ENCODE peak calls at places on chromosomes 5 and 9, in five cellular contexts. P is MCF 10A; F is WTC11; G is stimulated activated CD4-positive, alpha-beta T cell treated with anti-CD3 and anti-CD28 coated beads, Interleukin-4, amount 100 ng/mL, for 48 hours; A is body of pancreas. N is an unnamed sample.

GRCh38 chr5:99019812-99020697 is 91.2 kb upstream of the CHD1 start:
- DNase-seq in F (no peak), P (peak), A (no peak), G (no peak), N (peak)

GRCh38 chr9:93392974-93393373 is 58.5 kb upstream of the FAM120A start:
- DNase-seq in A (no peak), G (no peak), P (no peak), F (no peak), N (no peak)

GRCh38 chr5:139664273-139664693 is 16.1 kb downstream of the CXXC5 start:
- DNase-seq in F (no peak), A (peak), G (no peak), P (no peak), N (no peak)

GRCh38 chr9:11417782-11418181 is 805.0 kb upstream of the PTPRD start:
- DNase-seq in P (no peak), G (no peak), A (no peak), F (no peak), N (no peak)

GRCh38 chr5:181189363-181189961 is 15.5 kb downstream of the TRIM7 start:
- DNase-seq in G (peak), F (no peak), A (peak), P (peak), N (peak)

GRCh38 chr9:8365029-8365428 is 565.5 kb upstream of the DMAC1 start:
- DNase-seq in A (no peak), G (no peak), F (no peak), P (peak), N (no peak)

GRCh38 chr5:116423587-116424257 is 150.9 kb downstream of the SEMA6A start:
- DNase-seq in G (no peak), A (no peak), F (no peak), P (no peak), N (no peak)

GRCh38 chr5:135135530-135136201 is 101.6 kb upstream of the PITX1 start:
- DNase-seq in G (no peak), F (no peak), P (peak), A (no peak), N (peak)

GRCh38 chr5:59760798-59761348 is 132.7 kb downstream of the PDE4D start:
- DNase-seq in F (no peak), G (no peak), P (peak), A (no peak), N (peak)

GRCh38 chr9:13026956-13027355 is 252.1 kb downstream of the LURAP1L start:
- DNase-seq in A (no peak), P (no peak), F (no peak), G (no peak), N (no peak)

GRCh38 chr5:66829826-66830225 is 233.6 kb downstream of the MAST4 start:
- DNase-seq in F (no peak), P (peak), G (no peak), A (no peak), N (peak)

GRCh38 chr5:33457817-33458216 is 17.1 kb downstream of the TARS1 start:
- DNase-seq in F (no peak), G (no peak), A (no peak), P (peak), N (no peak)

GRCh38 chr5:173950829-173951228 is 38.1 kb upstream of the C5orf47 start:
- DNase-seq in P (no peak), G (no peak), A (no peak), F (no peak), N (no peak)

GRCh38 chr5:66666778-66667177 is 70.6 kb downstream of the MAST4 start:
- DNase-seq in A (peak), F (no peak), P (peak), G (no peak), N (no peak)

GRCh38 chr5:181164076-181164952 is 16.9 kb downstream of the OR2V2 start:
- DNase-seq in A (no peak), G (peak), F (peak), P (peak), N (peak)

GRCh38 chr5:172380992-172381643 is 73.2 kb downstream of the SH3PXD2B start:
- DNase-seq in F (no peak), A (peak), P (no peak), G (no peak), N (no peak)

GRCh38 chr9:98962861-98963260 is 19.2 kb downstream of the COL15A1 start:
- DNase-seq in G (no peak), A (no peak), F (peak), P (no peak), N (peak)

GRCh38 chr5:61030163-61030482 is 85.1 kb downstream of the NDUFAF2 start:
- DNase-seq in G (no peak), F (no peak), A (no peak), P (no peak), N (peak)

GRCh38 chr5:4104831-4105597 is 509.4 kb downstream of the IRX1 start:
- DNase-seq in P (no peak), F (no peak), A (no peak), G (no peak), N (no peak)

GRCh38 chr5:171494452-171495121 is 75.1 kb downstream of the FGF18 start:
- DNase-seq in A (peak), P (peak), F (peak), G (no peak), N (peak)

GRCh38 chr5:155293605-155294178 is 280.1 kb downstream of the KIF4B start:
- DNase-seq in P (no peak), G (no peak), F (no peak), A (no peak), N (no peak)

GRCh38 chr5:34685485-34686197 is 29.5 kb downstream of the RAI14 start:
- DNase-seq in A (no peak), G (no peak), P (peak), F (no peak), N (peak)

GRCh38 chr5:54411176-54411575 is 44.3 kb upstream of the HSPB3 start:
- DNase-seq in A (no peak), P (no peak), G (no peak), F (no peak), N (no peak)

GRCh38 chr5:93072831-93073459 is 508.1 kb downstream of the NR2F1-AS1 start:
- DNase-seq in F (no peak), P (peak), A (no peak), G (no peak), N (peak)

GRCh38 chr5:16437974-16438373 is 27.6 kb downstream of the ZNF622 start:
- DNase-seq in P (peak), A (no peak), G (no peak), F (no peak), N (peak)

GRCh38 chr9:87152206-87152605 is 204.9 kb upstream of the GAS1 start:
- DNase-seq in G (no peak), F (no peak), A (no peak), P (no peak), N (no peak)

GRCh38 chr5:2207966-2208544 is 325.3 kb upstream of the IRX4 start:
- DNase-seq in F (peak), A (peak), P (peak), G (no peak), N (no peak)

GRCh38 chr5:65816729-65817128 is 94.7 kb downstream of the NLN start:
- DNase-seq in P (peak), A (no peak), G (no peak), F (no peak), N (no peak)

GRCh38 chr9:136587944-136588662 is 42.3 kb upstream of the NOTCH1 start:
- DNase-seq in P (no peak), G (no peak), F (peak), A (no peak), N (no peak)

GRCh38 chr5:58259685-58260152 is 200.2 kb downstream of the PLK2 start:
- DNase-seq in F (no peak), A (no peak), P (peak), G (no peak), N (peak)

GRCh38 chr5:151128817-151129216 is 28.8 kb downstream of the ANXA6 start:
- DNase-seq in F (no peak), G (no peak), P (no peak), A (no peak), N (peak)

GRCh38 chr5:79287380-79287779 is 51.4 kb downstream of the JMY start:
- DNase-seq in A (no peak), P (no peak), F (no peak), G (no peak), N (no peak)

GRCh38 chr5:139949710-139950109 is 93.4 kb downstream of the NRG2 start:
- DNase-seq in G (no peak), A (peak), P (no peak), F (no peak), N (no peak)

GRCh38 chr9:130523921-130524320 is 55.5 kb upstream of the FUBP3 start:
- DNase-seq in P (no peak), G (no peak), A (no peak), F (peak), N (no peak)

GRCh38 chr5:130278136-130278535 is 373.9 kb downstream of the CHSY3 start:
- DNase-seq in A (no peak), P (no peak), F (peak), G (no peak), N (no peak)

GRCh38 chr5:127754259-127754658 is 51.1 kb downstream of the CCDC192 start:
- DNase-seq in F (no peak), G (no peak), P (no peak), A (peak), N (no peak)

GRCh38 chr5:372556-372910 is 51.0 kb downstream of the AHRR start:
- DNase-seq in G (no peak), A (no peak), P (no peak), F (peak), N (no peak)